ENCODE peak calls at places on chromosomes 4 and X, in eight cellular contexts. I is upper lobe of left lung, S is fibroblast of pulmonary artery, O is fibroblast of lung, M is right lobe of liver, W is epithelial cell of proximal tubule, R is GM23248, K is HepG2. Q is an unnamed sample.
A peak's percentile ranks its signal among the peaks of the same experiment; 100 is the strongest.

GRCh38 chrX:6002056-6002455 is 226.6 kb downstream of the NLGN4X start:
- DNase-seq in I (no peak), S (no peak), O (no peak), M (no peak), W (no peak), R (no peak), K (no peak), Q (no peak)

GRCh38 chr4:35541146-35541887 is 703.0 kb downstream of the ARAP2 start:
- DNase-seq in I (peak; percentile 63), S (no peak), O (no peak), M (peak; percentile 40), W (no peak), R (no peak), K (no peak), Q (no peak)

GRCh38 chr4:150164055-150164454 is 85.8 kb downstream of the DCLK2 start:
- DNase-seq in I (no peak), S (no peak), O (no peak), M (no peak), W (no peak), R (no peak), K (no peak), Q (no peak)

GRCh38 chr4:20254517-20255250 is 3.0 kb downstream of the SLIT2 start:
- DNase-seq in I (peak; percentile 85), S (peak; percentile 61), O (peak; percentile 64), M (peak; percentile 47), W (no peak), R (peak; percentile 78), K (no peak), Q (no peak)

GRCh38 chrX:109902665-109903064 is 100.2 kb upstream of the TMEM164 start:
- DNase-seq in I (no peak), S (peak; percentile 36), O (peak; percentile 60), M (no peak), W (peak; percentile 20), R (peak; percentile 56), K (peak; percentile 41), Q (peak; percentile 1)

GRCh38 chrX:144732588-144732987 is 514.7 kb upstream of the SPANXN1 start:
- DNase-seq in I (no peak), S (no peak), O (no peak), M (no peak), W (no peak), R (no peak), K (no peak), Q (no peak)

GRCh38 chr4:37685211-37685725 is 908 bp downstream of the RELL1 start:
- DNase-seq in I (no peak), S (peak; percentile 55), O (peak; percentile 52), M (no peak), W (no peak), R (peak; percentile 80), K (no peak), Q (peak; percentile 47)

GRCh38 chr4:101885574-101885973 is 95.0 kb downstream of the BANK1 start:
- DNase-seq in I (no peak), S (peak; percentile 36), O (no peak), M (no peak), W (no peak), R (no peak), K (peak; percentile 87), Q (no peak)

GRCh38 chr4:24105183-24106039 is 215.6 kb upstream of the PPARGC1A start:
- DNase-seq in I (no peak), S (peak; percentile 90), O (peak; percentile 95), M (no peak), W (no peak), R (peak; percentile 96), K (no peak), Q (peak; percentile 80)

GRCh38 chr4:25925486-25926201 is 11.6 kb downstream of the SMIM20 start:
- DNase-seq in I (no peak), S (peak; percentile 52), O (peak; percentile 43), M (no peak), W (no peak), R (peak; percentile 70), K (peak; percentile 36), Q (no peak)

GRCh38 chr4:10003666-10004065 is 17.6 kb downstream of the SLC2A9 start:
- DNase-seq in I (no peak), S (no peak), O (no peak), M (no peak), W (no peak), R (no peak), K (no peak), Q (no peak)

GRCh38 chr4:48016141-48017107 is at the start of the genes CNGA1 and NIPAL1:
- DNase-seq in I (peak; percentile 96), S (peak; percentile 69), O (peak; percentile 69), M (peak; percentile 94), W (no peak), R (peak; percentile 81), K (peak; percentile 66), Q (no peak)

GRCh38 chrX:25154168-25154567 is 138.4 kb upstream of the ARX start:
- DNase-seq in I (no peak), S (no peak), O (no peak), M (no peak), W (no peak), R (no peak), K (no peak), Q (no peak)

GRCh38 chrX:43405191-43405590 is 250.9 kb upstream of the MAOA start:
- DNase-seq in I (no peak), S (no peak), O (no peak), M (no peak), W (no peak), R (no peak), K (no peak), Q (no peak)

GRCh38 chrX:110322603-110323002 is 4.7 kb upstream of the AMMECR1 start:
- DNase-seq in I (no peak), S (no peak), O (peak; percentile 23), M (no peak), W (no peak), R (peak; percentile 56), K (no peak), Q (no peak)

GRCh38 chr4:23818097-23818648 is 71.7 kb downstream of the PPARGC1A start:
- DNase-seq in I (no peak), S (no peak), O (no peak), M (no peak), W (no peak), R (no peak), K (no peak), Q (no peak)

GRCh38 chrX:65871671-65872311 is 168.1 kb downstream of the VSIG4 start:
- DNase-seq in I (no peak), S (peak; percentile 51), O (no peak), M (no peak), W (no peak), R (peak; percentile 11), K (peak; percentile 41), Q (no peak)

GRCh38 chrX:50723006-50723405 is 91.0 kb downstream of the SHROOM4 start:
- DNase-seq in I (no peak), S (no peak), O (peak; percentile 54), M (no peak), W (no peak), R (no peak), K (no peak), Q (no peak)

GRCh38 chr4:82989567-82990429 is 20.8 kb downstream of the LIN54 start:
- DNase-seq in I (no peak), S (no peak), O (peak; percentile 19), M (no peak), W (no peak), R (peak; percentile 26), K (peak; percentile 27), Q (no peak)

GRCh38 chrX:137549846-137550534 is 15.9 kb upstream of the ZIC3 start:
- DNase-seq in I (no peak), S (no peak), O (no peak), M (no peak), W (no peak), R (no peak), K (no peak), Q (no peak)

GRCh38 chr4:188942606-188943005 is 803.4 kb downstream of the TRIML1 start:
- DNase-seq in I (no peak), S (no peak), O (no peak), M (no peak), W (no peak), R (no peak), K (no peak), Q (no peak)

GRCh38 chr4:21885770-21886169 is 62.8 kb downstream of the KCNIP4 start:
- DNase-seq in I (no peak), S (no peak), O (peak; percentile 46), M (no peak), W (no peak), R (peak; percentile 50), K (no peak), Q (no peak)
- H3K4me3 ChIP-seq in I (no peak overlapping the region), S (no peak overlapping the region), O (no peak overlapping the region), M (no peak overlapping the region), W (no peak overlapping the region), R (peak overlapping the region; percentile 46), K (no peak overlapping the region), Q (no peak overlapping the region)

GRCh38 chr4:52051615-52052474 is 741 bp downstream of the SPATA18 start:
- DNase-seq in I (peak; percentile 91), S (peak; percentile 91), O (peak; percentile 93), M (peak; percentile 78), W (peak; percentile 48), R (peak; percentile 95), K (peak; percentile 74), Q (peak; percentile 67)
- H3K4me3 ChIP-seq in I (peak overlapping the region; percentile 57), S (peak overlapping the region; percentile 72), O (peak overlapping the region; percentile 70), M (peak overlapping the region; percentile 59), W (peak overlapping the region; percentile 85), R (peak overlapping the region; percentile 75), K (peak overlapping the region; percentile 70), Q (peak overlapping the region; percentile 92)

GRCh38 chrX:63754141-63754859 is 30.7 kb downstream of the ARHGEF9 start:
- DNase-seq in I (no peak), S (peak; percentile 29), O (peak; percentile 23), M (peak; percentile 45), W (no peak), R (peak; percentile 59), K (no peak), Q (no peak)

GRCh38 chrX:63754860-63755579 is 30.0 kb downstream of the ARHGEF9 start:
- DNase-seq in I (peak; percentile 95), S (peak; percentile 95), O (peak; percentile 95), M (peak; percentile 94), W (peak; percentile 44), R (peak; percentile 95), K (peak; percentile 61), Q (peak; percentile 74)

GRCh38 chrX:63751481-63751880 is 33.5 kb downstream of the ARHGEF9 start:
- DNase-seq in I (no peak), S (no peak), O (no peak), M (no peak), W (no peak), R (no peak), K (no peak), Q (no peak)

GRCh38 chrX:63750846-63751245 is 34.2 kb downstream of the ARHGEF9 start:
- DNase-seq in I (no peak), S (no peak), O (no peak), M (no peak), W (no peak), R (no peak), K (no peak), Q (no peak)

DNA sequence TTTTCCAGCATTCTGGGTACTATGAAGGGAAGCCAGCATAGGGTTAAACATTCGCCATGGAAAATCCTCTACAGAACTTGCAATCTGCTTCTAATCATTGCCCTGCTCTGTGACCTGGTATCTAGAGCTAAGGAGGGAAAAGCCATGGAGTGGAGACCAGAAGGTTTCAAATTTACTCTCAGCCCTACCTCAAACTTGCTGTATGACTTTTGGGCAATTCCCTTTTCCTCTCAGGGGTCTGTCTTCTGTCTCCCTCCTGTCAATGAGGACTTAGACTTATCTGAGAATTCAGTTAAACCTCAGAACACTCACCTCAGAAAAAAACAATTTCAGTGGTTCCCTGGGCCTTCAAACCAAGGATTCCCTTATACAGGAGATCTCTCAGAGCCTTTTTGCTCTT is 29.1 kb downstream of the ARHGEF9 start:
- DNase-seq in I (no peak), S (no peak), O (no peak), M (no peak), W (no peak), R (no peak), K (no peak), Q (no peak)
- H3K4me3 ChIP-seq in I (no peak overlapping the region), S (no peak overlapping the region), O (no peak overlapping the region), M (no peak overlapping the region), W (peak overlapping the region; percentile 76), R (peak overlapping the region; percentile 93), K (no peak overlapping the region), Q (no peak overlapping the region)

GRCh38 chr4:2402453-2402852 is 16.0 kb downstream of the ZFYVE28 start:
- DNase-seq in I (no peak), S (no peak), O (no peak), M (no peak), W (no peak), R (no peak), K (no peak), Q (no peak)
- H3K4me3 ChIP-seq in I (peak overlapping the region; percentile 33), S (peak overlapping the region; percentile 37), O (peak overlapping the region; percentile 1), M (no peak overlapping the region), W (no peak overlapping the region), R (peak overlapping the region; percentile 58), K (no peak overlapping the region), Q (no peak overlapping the region)

Q was measured in AG09309.